ENCODE peak calls at places on chromosomes 13 and 19, in six cellular contexts. A is body of pancreas, K is uterus, U is ovary, P is tibial nerve, M is esophagus squamous epithelium. I is an unnamed sample.
A peak's percentile ranks its signal among the peaks of the same experiment; 100 is the strongest.

GRCh38 chr19:14061751-14062557 is at the start of gene PALM3:
- DNase-seq in P (no peak), M (no peak), K (no peak), A (peak; percentile 96), U (no peak), I (peak; percentile 91)

GRCh38 chr13:108322206-108322824 is 52.8 kb downstream of the TNFSF13B start:
- DNase-seq in K (no peak), P (no peak), A (no peak), M (no peak), U (no peak), I (no peak)

GRCh38 chr13:49602005-49602404 is 16.6 kb upstream of the RCBTB1 start:
- DNase-seq in M (no peak), K (no peak), A (no peak), P (no peak), U (no peak), I (no peak)

GRCh38 chr13:35157143-35157755 is 215.2 kb downstream of the NBEA start:
- DNase-seq in K (peak; percentile 25), P (peak; percentile 61), A (peak; percentile 32), M (no peak), U (no peak), I (no peak)

GRCh38 chr13:47327856-47328255 is 431.0 kb upstream of the HTR2A start:
- DNase-seq in U (no peak), M (no peak), K (no peak), A (no peak), P (no peak), I (no peak)

GRCh38 chr19:2428027-2428690 is 773 bp upstream of the TIMM13 start:
- DNase-seq in K (no peak), M (no peak), U (no peak), A (peak; percentile 28), P (no peak), I (no peak)

GRCh38 chr19:18921593-18921992 is 2.1 kb downstream of the DDX49 start:
- DNase-seq in A (no peak), P (no peak), K (no peak), U (no peak), M (no peak), I (no peak)

GRCh38 chr19:43774103-43774939 is 6.5 kb downstream of the KCNN4 start:
- DNase-seq in P (peak; percentile 27), U (peak; percentile 38), K (peak; percentile 45), A (peak; percentile 72), M (no peak), I (peak; percentile 67)

GRCh38 chr13:57638147-57638890 is 6.8 kb downstream of the PCDH17 start:
- DNase-seq in M (no peak), U (no peak), K (no peak), A (no peak), P (no peak), I (no peak)
- TF ChIP-seq CTCF in M (no peak), U (no peak), K (no peak), A (no peak), P (no peak), I (no peak)

GRCh38 chr13:41050041-41050440 is 11.3 kb upstream of the WBP4 start:
- DNase-seq in M (no peak), P (no peak), K (no peak), U (no peak), A (no peak), I (no peak)
- TF ChIP-seq POLR2A in M (no peak), P (no peak), K (no peak), U (no peak), A (no peak), I (no peak)

GRCh38 chr19:46698395-46699321 is 18.3 kb downstream of the PRKD2 start:
- DNase-seq in M (no peak), A (no peak), P (no peak), K (no peak), U (no peak), I (no peak)
- H3K36me3 ChIP-seq in M (peaks cover 79% of the 10 kb centered on the region), A (peaks cover 35% of the 10 kb centered on the region), P (peaks cover 94% of the 10 kb centered on the region), K (no peaks in the 10 kb centered on the region), U (no peaks in the 10 kb centered on the region), I (no peaks in the 10 kb centered on the region)

GRCh38 chr19:45920458-45920857 is 5.9 kb upstream of the NANOS2 start:
- DNase-seq in A (no peak), U (no peak), K (no peak), M (no peak), P (no peak), I (no peak)

GRCh38 chr19:45919678-45920077 is 5.1 kb upstream of the NANOS2 start:
- DNase-seq in A (no peak), P (no peak), K (no peak), M (no peak), U (no peak), I (no peak)

GRCh38 chr19:45924891-45925447 is 10.4 kb upstream of the NANOS2 start:
- DNase-seq in K (no peak), A (no peak), U (no peak), P (no peak), M (no peak), I (no peak)

GRCh38 chr19:45918721-45919120 is 4.1 kb upstream of the NANOS2 start:
- DNase-seq in U (no peak), K (no peak), A (no peak), P (no peak), M (no peak), I (no peak)

DNA sequence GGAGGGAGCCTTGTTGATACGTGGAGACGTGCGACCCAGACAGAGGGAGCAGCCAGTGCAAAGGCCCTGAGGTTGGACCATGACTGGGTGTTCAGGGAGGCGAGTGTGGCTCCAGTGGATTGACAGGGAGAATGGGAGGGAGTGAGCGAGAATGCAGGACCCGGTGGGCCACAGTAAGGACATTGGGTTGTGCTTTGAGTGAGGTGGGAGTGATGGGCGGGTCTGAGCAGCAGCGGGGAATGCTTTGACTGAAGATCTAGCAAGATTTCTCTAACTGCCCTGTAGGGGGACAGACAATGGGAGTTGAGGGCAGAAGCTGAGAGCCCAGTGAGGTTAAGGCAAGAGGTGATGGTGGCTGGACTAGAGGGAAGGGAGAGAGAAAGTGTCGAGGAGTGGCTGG is 7.7 kb upstream of the NANOS2 start:
- DNase-seq in A (no peak), P (no peak), K (no peak), M (no peak), U (no peak), I (no peak)
- TF ChIP-seq CTCF in A (no peak), P (no peak), K (no peak), M (no peak), U (no peak), I (no peak)

GRCh38 chr13:59261928-59262488 is 901.7 kb downstream of the DIAPH3 start:
- DNase-seq in A (no peak), P (no peak), K (no peak), U (no peak), M (no peak), I (no peak)

GRCh38 chr13:59269476-59269875 is 894.3 kb downstream of the DIAPH3 start:
- DNase-seq in K (no peak), M (no peak), U (no peak), P (no peak), A (no peak), I (no peak)

GRCh38 chr13:59270327-59270726 is 893.4 kb downstream of the DIAPH3 start:
- DNase-seq in A (no peak), K (no peak), M (no peak), P (no peak), U (no peak), I (no peak)

GRCh38 chr13:59263531-59263930 is 900.2 kb downstream of the DIAPH3 start:
- DNase-seq in K (no peak), A (no peak), P (no peak), M (no peak), U (no peak), I (no peak)

GRCh38 chr13:59266478-59267063 is 897.2 kb downstream of the DIAPH3 start:
- DNase-seq in P (no peak), U (no peak), K (no peak), A (no peak), M (no peak), I (no peak)
- TF ChIP-seq POLR2A in P (no peak), U (no peak), K (no peak), A (no peak), M (no peak), I (no peak)

I was measured in right lobe of liver.